ENCODE peak calls at places on chromosomes 3 and 15, in eight cellular contexts. Z, M, E, H, S, B, V and T are unnamed samples.

GRCh38 chr3:184289426-184289938 is 9.6 kb upstream of the PSMD2 start:
- DNase-seq in V (peak; percentile 86), S (peak; percentile 41), M (peak; percentile 55), Z (peak; percentile 71), E (no peak), B (no peak), H (peak; percentile 27), T (peak; percentile 71)

GRCh38 chr15:81400640-81401236 is 26.7 kb upstream of the TMC3 start:
- DNase-seq in V (peak; percentile 43), Z (peak; percentile 51), E (no peak), M (no peak), H (peak; percentile 27), B (no peak), S (no peak), T (no peak)

GRCh38 chr15:32682569-32682968 is 35.2 kb upstream of the GREM1 start:
- DNase-seq in Z (peak; percentile 96), M (no peak), B (no peak), V (no peak), H (peak; percentile 95), S (no peak), E (peak; percentile 39), T (no peak)

GRCh38 chr3:13638927-13639326 is 90.0 kb downstream of the FBLN2 start:
- DNase-seq in H (no peak), V (no peak), B (no peak), S (no peak), E (no peak), Z (no peak), M (no peak), T (no peak)

GRCh38 chr15:92634641-92635272 is 20.8 kb downstream of the FAM174B start:
- DNase-seq in E (no peak), Z (no peak), M (no peak), V (no peak), B (no peak), H (no peak), S (no peak), T (no peak)

GRCh38 chr3:35733276-35733675 is 94.0 kb downstream of the ARPP21 start:
- DNase-seq in Z (no peak), B (no peak), H (no peak), M (no peak), S (no peak), V (no peak), E (no peak), T (no peak)

GRCh38 chr3:127141921-127142730 is 50.8 kb upstream of the PRR23E start:
- DNase-seq in E (no peak), Z (no peak), V (no peak), S (no peak), H (no peak), B (no peak), M (no peak), T (peak; percentile 54)

GRCh38 chr3:107382626-107383025 is 5.4 kb downstream of the CCDC54 start:
- DNase-seq in H (no peak), B (no peak), E (no peak), V (no peak), S (no peak), M (no peak), Z (no peak), T (no peak)

GRCh38 chr3:89578253-89578529 is 470.8 kb downstream of the EPHA3 start:
- DNase-seq in E (no peak), M (no peak), Z (no peak), H (no peak), B (no peak), V (no peak), S (no peak), T (no peak)

GRCh38 chr3:58383476-58383875 is 50.2 kb downstream of the PDHB start:
- DNase-seq in E (no peak), B (no peak), M (no peak), S (no peak), V (no peak), H (peak; percentile 25), Z (peak; percentile 62), T (no peak)

GRCh38 chr15:31328999-31329639 is 2.5 kb downstream of the KLF13 start:
- DNase-seq in S (no peak), B (no peak), V (peak; percentile 62), Z (no peak), M (no peak), H (no peak), E (no peak), T (no peak)

GRCh38 chr15:89460048-89460447 is 36.3 kb downstream of the RHCG start:
- DNase-seq in E (no peak), S (no peak), B (no peak), H (no peak), V (no peak), Z (no peak), M (no peak), T (no peak)

GRCh38 chr3:183377307-183377959 is 51.0 kb downstream of the MCF2L2 start:
- DNase-seq in E (no peak), H (no peak), V (no peak), Z (peak; percentile 11), M (no peak), B (no peak), S (no peak), T (no peak)

GRCh38 chr3:129441782-129442181 is 1.8 kb downstream of the IFT122 start:
- DNase-seq in V (no peak), H (peak; percentile 30), S (no peak), Z (peak; percentile 42), E (peak; percentile 40), M (no peak), B (no peak), T (no peak)

GRCh38 chr3:137524751-137525150 is 239.4 kb upstream of the SOX14 start:
- DNase-seq in H (no peak), E (no peak), M (no peak), S (no peak), V (no peak), B (no peak), Z (no peak), T (no peak)

GRCh38 chr15:75661041-75661778 is 13.5 kb downstream of the SNX33 start:
- DNase-seq in B (no peak), E (peak; percentile 93), Z (peak; percentile 93), H (peak; percentile 94), V (no peak), M (no peak), S (no peak), T (peak; percentile 88)

GRCh38 chr3:65664927-65665326 is 373.8 kb downstream of the MAGI1 start:
- DNase-seq in H (no peak), E (no peak), M (no peak), S (no peak), Z (no peak), B (no peak), V (no peak), T (no peak)

GRCh38 chr3:53146319-53146868 is 14.6 kb upstream of the PRKCD start:
- DNase-seq in H (no peak), B (no peak), M (no peak), S (no peak), V (no peak), Z (no peak), E (no peak), T (no peak)

GRCh38 chr3:34212671-34213070 is 414.2 kb downstream of the PDCD6IP start:
- DNase-seq in B (no peak), Z (no peak), V (no peak), E (peak; percentile 66), H (no peak), M (no peak), S (no peak), T (no peak)

GRCh38 chr3:142963266-142964149 is at the start of gene PAQR9:
- DNase-seq in E (no peak), V (peak; percentile 66), S (no peak), H (no peak), M (no peak), Z (peak; percentile 52), B (no peak), T (peak; percentile 64)

GRCh38 chr3:90015688-90016356 is 908.4 kb downstream of the EPHA3 start:
- DNase-seq in Z (no peak), S (no peak), V (no peak), H (no peak), E (no peak), B (no peak), M (no peak), T (no peak)

GRCh38 chr3:189588061-189588817 is 43.0 kb upstream of the TP63 start:
- DNase-seq in B (no peak), Z (peak; percentile 93), V (no peak), S (no peak), E (no peak), H (peak; percentile 57), M (no peak), T (no peak)

GRCh38 chr15:65773386-65774111 is 18.5 kb downstream of the DENND4A start:
- DNase-seq in Z (no peak), V (peak; percentile 39), M (no peak), H (no peak), S (no peak), E (no peak), B (no peak), T (no peak)

GRCh38 chr3:184181596-184181995 is 4.4 kb upstream of the ABCF3 start:
- DNase-seq in S (no peak), Z (no peak), E (no peak), H (no peak), M (no peak), B (no peak), V (no peak), T (no peak)

GRCh38 chr15:95604634-95605036 is 725.9 kb upstream of the NR2F2 start:
- DNase-seq in M (no peak), V (no peak), S (no peak), Z (peak; percentile 45), H (peak; percentile 70), E (no peak), B (no peak), T (no peak)

GRCh38 chr3:40516201-40516600 is 8.6 kb upstream of the ZNF621 start:
- DNase-seq in B (no peak), S (no peak), M (no peak), E (no peak), H (peak; percentile 15), Z (peak; percentile 18), V (no peak), T (no peak)

GRCh38 chr3:74409066-74409465 is 205.4 kb downstream of the CNTN3 start:
- DNase-seq in Z (no peak), E (no peak), B (no peak), S (no peak), M (no peak), V (no peak), H (no peak), T (no peak)

GRCh38 chr15:96366526-96366877 is 36.0 kb downstream of the NR2F2 start:
- DNase-seq in S (no peak), Z (no peak), B (no peak), E (no peak), H (no peak), M (no peak), V (peak; percentile 17), T (no peak)

GRCh38 chr15:83515171-83515570 is 68.0 kb downstream of the SH3GL3 start:
- DNase-seq in V (no peak), H (no peak), B (no peak), E (no peak), S (no peak), M (no peak), Z (no peak), T (no peak)

GRCh38 chr3:4848176-4848575 is 131.1 kb upstream of the BHLHE40 start:
- DNase-seq in S (no peak), V (no peak), M (no peak), H (no peak), Z (no peak), E (no peak), B (no peak), T (no peak)

GRCh38 chr15:48425051-48425450 is 93.8 kb downstream of the DUT start:
- DNase-seq in Z (no peak), V (no peak), S (no peak), H (no peak), E (no peak), B (no peak), M (no peak), T (no peak)

GRCh38 chr3:189529889-189530288 is 101.3 kb upstream of the TP63 start:
- DNase-seq in S (no peak), V (no peak), E (no peak), B (no peak), M (no peak), Z (no peak), H (no peak), T (no peak)

GRCh38 chr3:42764115-42764514 is 8.9 kb downstream of the CCDC13 start:
- DNase-seq in B (no peak), H (no peak), M (no peak), E (no peak), S (no peak), V (no peak), Z (no peak), T (no peak)

GRCh38 chr3:64548200-64548889 is 139.5 kb downstream of the ADAMTS9 start:
- DNase-seq in E (peak; percentile 41), V (no peak), H (no peak), B (no peak), S (no peak), Z (no peak), M (no peak), T (peak; percentile 57)